ENCODE peak calls at places on chromosomes 5 and 9, in five cellular contexts. Z is T-helper 2 cell, E is posterior vena cava, T is HTR-8/SVneo, N is HT-29. A is an unnamed sample.

GRCh38 chr5:96067902-96068614 is 106.4 kb upstream of the ELL2 start:
- DNase-seq in Z (no peak), E (no peak), T (peak; percentile 70), N (peak; percentile 59), A (no peak)

GRCh38 chr9:82457959-82458358 is 469.4 kb downstream of the SPATA31D1 start:
- DNase-seq in Z (no peak), E (no peak), T (no peak), N (no peak), A (no peak)

GRCh38 chr9:96087669-96088299 is 212.3 kb downstream of the ERCC6L2 start:
- DNase-seq in Z (no peak), E (no peak), T (no peak), N (peak; percentile 16), A (no peak)

GRCh38 chr5:142644640-142645361 is 41.1 kb downstream of the FGF1 start:
- DNase-seq in Z (no peak), E (no peak), T (peak; percentile 94), N (peak; percentile 47), A (no peak)

GRCh38 chr9:79559501-79560181 is 12.1 kb upstream of the TLE4 start:
- DNase-seq in Z (no peak), E (no peak), T (no peak), N (no peak), A (no peak)

GRCh38 chr9:4894076-4894475 is 91.0 kb upstream of the JAK2 start:
- DNase-seq in Z (no peak), E (no peak), T (no peak), N (no peak), A (no peak)

GRCh38 chr5:16965581-16965980 is 29.5 kb upstream of the MYO10 start:
- DNase-seq in Z (no peak), E (no peak), T (no peak), N (no peak), A (no peak)

GRCh38 chr5:34738381-34738780 is 82.3 kb downstream of the RAI14 start:
- DNase-seq in Z (no peak), E (no peak), T (no peak), N (no peak), A (no peak)

GRCh38 chr5:123098767-123099513 is 9.9 kb downstream of the PRDM6 start:
- DNase-seq in Z (no peak), E (no peak), T (no peak), N (no peak), A (no peak)

GRCh38 chr5:102554728-102555127 is 55.9 kb upstream of the SLCO6A1 start:
- DNase-seq in Z (no peak), E (no peak), T (no peak), N (peak; percentile 41), A (no peak)

GRCh38 chr5:115379622-115380344 is 83.3 kb upstream of the CCDC112 start:
- DNase-seq in Z (no peak), E (no peak), T (no peak), N (peak; percentile 95), A (no peak)

GRCh38 chr5:65034782-65035181 is 266.1 kb downstream of the CWC27 start:
- DNase-seq in Z (no peak), E (no peak), T (no peak), N (no peak), A (no peak)

GRCh38 chr5:129079496-129079895 is 15.1 kb upstream of the ISOC1 start:
- DNase-seq in Z (no peak), E (no peak), T (no peak), N (no peak), A (no peak)

GRCh38 chr9:135403733-135404450 is 75.7 kb upstream of the PPP1R26 start:
- DNase-seq in Z (no peak), E (no peak), T (no peak), N (no peak), A (no peak)

GRCh38 chr5:139369181-139369580 is 13.9 kb downstream of the SLC23A1 start:
- DNase-seq in Z (no peak), E (no peak), T (no peak), N (no peak), A (no peak)

GRCh38 chr9:113737414-113738271 is 138.5 kb upstream of the ZNF618 start:
- DNase-seq in Z (no peak), E (no peak), T (peak; percentile 34), N (peak; percentile 78), A (peak; percentile 15)

GRCh38 chr5:72194846-72195245 is 87.6 kb downstream of the MAP1B start:
- DNase-seq in Z (peak; percentile 61), E (no peak), T (no peak), N (no peak), A (peak; percentile 42)

GRCh38 chr9:137458194-137459146 is 664 bp downstream of the NSMF start:
- DNase-seq in Z (no peak), E (peak; percentile 83), T (no peak), N (no peak), A (no peak)

GRCh38 chr5:134268919-134269318 is 43.0 kb upstream of the PPP2CA start:
- DNase-seq in Z (no peak), E (no peak), T (no peak), N (no peak), A (no peak)

GRCh38 chr5:75021229-75021628 is 31.1 kb downstream of the GCNT4 start:
- DNase-seq in Z (no peak), E (no peak), T (no peak), N (no peak), A (no peak)

GRCh38 chr5:102958481-102959011 is 161.4 kb downstream of the GIN1 start:
- DNase-seq in Z (no peak), E (no peak), T (no peak), N (peak; percentile 6), A (no peak)

GRCh38 chr9:109499061-109499630 is 1.0 kb upstream of the PTPN3 start:
- DNase-seq in Z (no peak), E (no peak), T (no peak), N (no peak), A (no peak)

GRCh38 chr5:173675287-173675996 is 59.0 kb upstream of the BOD1 start:
- DNase-seq in Z (no peak), E (no peak), T (no peak), N (no peak), A (no peak)

GRCh38 chr9:137244486-137245449 is 3.7 kb downstream of the TUBB4B start:
- DNase-seq in Z (no peak), E (no peak), T (no peak), N (peak; percentile 57), A (no peak)

GRCh38 chr5:157484768-157485167 is 24.8 kb downstream of the NIPAL4 start:
- DNase-seq in Z (no peak), E (no peak), T (no peak), N (no peak), A (no peak)

GRCh38 chr5:144697847-144698262 is 527.2 kb downstream of the KCTD16 start:
- DNase-seq in Z (no peak), E (no peak), T (peak; percentile 26), N (no peak), A (no peak)

GRCh38 chr5:465591-466403 is 22.8 kb downstream of the EXOC3 start:
- DNase-seq in Z (no peak), E (peak; percentile 75), T (no peak), N (no peak), A (no peak)

GRCh38 chr9:72428329-72428728 is 63.3 kb upstream of the ZFAND5 start:
- DNase-seq in Z (no peak), E (no peak), T (no peak), N (no peak), A (no peak)

GRCh38 chr5:77972545-77973252 is 196.6 kb upstream of the TBCA start:
- DNase-seq in Z (no peak), E (no peak), T (no peak), N (no peak), A (no peak)

GRCh38 chr5:38373733-38374132 is 115.4 kb downstream of the EGFLAM start:
- DNase-seq in Z (no peak), E (no peak), T (no peak), N (no peak), A (no peak)

GRCh38 chr9:37555786-37556185 is 20.4 kb downstream of the FBXO10 start:
- DNase-seq in Z (no peak), E (no peak), T (no peak), N (no peak), A (no peak)

GRCh38 chr5:5461012-5461411 is 38.5 kb downstream of the ICE1 start:
- DNase-seq in Z (no peak), E (no peak), T (no peak), N (no peak), A (no peak)

GRCh38 chr5:50730336-50730735 is 63.9 kb downstream of the PARP8 start:
- DNase-seq in Z (no peak), E (no peak), T (no peak), N (no peak), A (no peak)

A was measured in effector memory CD8-positive, alpha-beta T cell.